ENCODE peak calls at places on chromosome 11, in four cellular contexts. M is activated T-helper 17 cell treated with anti-CD3 and anti-CD28 coated beads, Interleukin-2, amount 50 U/mL, for 72 hours; X is GM12878; I is activated T-cell treated with anti-CD3 and anti-CD28 coated beads, Interleukin-2, amount 50 U/mL, for 4 hours. U is an unnamed sample.

GRCh38 chr11:128326791-128327190 is 260.6 kb downstream of the ETS1 start:
- ATAC-seq in M (peak; percentile 33), X (no peak), I (no peak), U (no peak)

GRCh38 chr11:74030668-74031309 is 21.9 kb upstream of the UCP3 start:
- ATAC-seq in M (peak; percentile 47), X (peak; percentile 69), I (peak; percentile 70), U (no peak)

GRCh38 chr11:2380807-2381350 is 3.8 kb downstream of the CD81 start:
- ATAC-seq in M (no peak), X (peak; percentile 50), I (no peak), U (no peak)

GRCh38 chr11:58805065-58805464 is 39.4 kb downstream of the GLYATL2 start:
- ATAC-seq in M (no peak), X (no peak), I (no peak), U (no peak)

GRCh38 chr11:101478587-101479375 is 105.0 kb downstream of the TRPC6 start:
- ATAC-seq in M (no peak), X (no peak), I (no peak), U (no peak)

GRCh38 chr11:74896311-74896710 is 52.6 kb downstream of the XRRA1 start:
- ATAC-seq in M (no peak), X (no peak), I (no peak), U (no peak)

GRCh38 chr11:74559934-74560309 is 32.5 kb upstream of the POLD3 start:
- ATAC-seq in M (no peak), X (no peak), I (no peak), U (no peak)

GRCh38 chr11:95512177-95512576 is 277.4 kb downstream of the FAM76B start:
- ATAC-seq in M (no peak), X (no peak), I (no peak), U (peak; percentile 82)

GRCh38 chr11:62419560-62420342 is 918 bp downstream of the SCGB1A1 start:
- ATAC-seq in M (no peak), X (no peak), I (no peak), U (no peak)

GRCh38 chr11:67384851-67385366 is 6.9 kb upstream of the RAD9A start:
- ATAC-seq in M (no peak), X (no peak), I (no peak), U (peak; percentile 7)

GRCh38 chr11:102840018-102840417 is 3.4 kb downstream of the MMP3 start:
- ATAC-seq in M (no peak), X (no peak), I (no peak), U (no peak)

GRCh38 chr11:35781342-35782171 is 119.0 kb downstream of the TRIM44 start:
- ATAC-seq in M (no peak), X (no peak), I (no peak), U (no peak)

GRCh38 chr11:34296412-34296811 is 61.4 kb downstream of the ABTB2 start:
- ATAC-seq in M (no peak), X (no peak), I (no peak), U (no peak)

GRCh38 chr11:17547932-17548331 is 873 bp downstream of the OTOG start:
- ATAC-seq in M (no peak), X (no peak), I (no peak), U (no peak)

GRCh38 chr11:115869780-115870431 is 365.7 kb upstream of the CADM1 start:
- ATAC-seq in M (no peak), X (peak; percentile 87), I (no peak), U (peak; percentile 73)

U was measured in esophagus mucosa.